ENCODE peak calls at places on chromosomes 16 and 17, in eight cellular contexts. One of them, this sample, is unnamed.

GRCh38 chr16:11677959-11678881 is 10.0 kb downstream of the SNN start:
- DNase-seq in HL-60: no peak
- DNase-seq in A549: no peak
- DNase-seq in CD8-positive, alpha-beta T cell: no peak
- DNase-seq in GM23248: no peak
- DNase-seq in fibroblast of lung: no peak
- DNase-seq in prostate gland: no peak
- DNase-seq in tibial artery: no peak
- DNase-seq in this sample: no peak

GRCh38 chr16:15567823-15568222 is 75.1 kb downstream of the MARF1 start:
- DNase-seq in prostate gland: no peak
- DNase-seq in A549: no peak
- DNase-seq in GM23248: no peak
- DNase-seq in fibroblast of lung: no peak
- DNase-seq in CD8-positive, alpha-beta T cell: no peak
- DNase-seq in tibial artery: no peak
- DNase-seq in HL-60: no peak
- DNase-seq in this sample: no peak

GRCh38 chr16:12185563-12185962 is 209.0 kb downstream of the SNX29 start:
- DNase-seq in HL-60: no peak
- DNase-seq in prostate gland: no peak
- DNase-seq in tibial artery: no peak
- DNase-seq in GM23248: no peak
- DNase-seq in CD8-positive, alpha-beta T cell: no peak
- DNase-seq in fibroblast of lung: no peak
- DNase-seq in A549: no peak
- DNase-seq in this sample: no peak

GRCh38 chr17:83085103-83085502 is 5.7 kb downstream of the METRNL start:
- DNase-seq in CD8-positive, alpha-beta T cell: no peak
- DNase-seq in tibial artery: no peak
- DNase-seq in A549: no peak
- DNase-seq in HL-60: no peak
- DNase-seq in fibroblast of lung: no peak
- DNase-seq in prostate gland: no peak
- DNase-seq in GM23248: peak
- DNase-seq in this sample: no peak

GRCh38 chr17:74873874-74874614 is 1.2 kb upstream of the FDXR start:
- DNase-seq in tibial artery: no peak
- DNase-seq in A549: peak
- DNase-seq in CD8-positive, alpha-beta T cell: no peak
- DNase-seq in fibroblast of lung: no peak
- DNase-seq in GM23248: peak
- DNase-seq in HL-60: no peak
- DNase-seq in prostate gland: no peak
- DNase-seq in this sample: no peak

GRCh38 chr17:77461277-77462057 is 320.7 kb downstream of the SEC14L1 start:
- DNase-seq in GM23248: no peak
- DNase-seq in tibial artery: no peak
- DNase-seq in prostate gland: no peak
- DNase-seq in A549: no peak
- DNase-seq in fibroblast of lung: no peak
- DNase-seq in CD8-positive, alpha-beta T cell: no peak
- DNase-seq in HL-60: no peak
- DNase-seq in this sample: no peak

GRCh38 chr17:67942810-67943209 is 53.5 kb downstream of the C17orf58 start:
- DNase-seq in HL-60: peak
- DNase-seq in tibial artery: no peak
- DNase-seq in A549: peak
- DNase-seq in GM23248: peak
- DNase-seq in prostate gland: no peak
- DNase-seq in fibroblast of lung: peak
- DNase-seq in CD8-positive, alpha-beta T cell: no peak
- DNase-seq in this sample: no peak

GRCh38 chr17:43371227-43371821 is 27.5 kb upstream of the ARL4D start:
- DNase-seq in GM23248: no peak
- DNase-seq in A549: no peak
- DNase-seq in prostate gland: no peak
- DNase-seq in CD8-positive, alpha-beta T cell: no peak
- DNase-seq in fibroblast of lung: no peak
- DNase-seq in tibial artery: no peak
- DNase-seq in HL-60: no peak
- DNase-seq in this sample: no peak

GRCh38 chr16:70478912-70479341 is 24.5 kb downstream of the FCSK start:
- DNase-seq in tibial artery: peak
- DNase-seq in CD8-positive, alpha-beta T cell: no peak
- DNase-seq in A549: no peak
- DNase-seq in fibroblast of lung: peak
- DNase-seq in prostate gland: no peak
- DNase-seq in HL-60: no peak
- DNase-seq in GM23248: no peak
- DNase-seq in this sample: no peak

GRCh38 chr16:5604770-5605169 is 507.2 kb upstream of the EEF2KMT start:
- DNase-seq in GM23248: no peak
- DNase-seq in fibroblast of lung: no peak
- DNase-seq in prostate gland: no peak
- DNase-seq in A549: peak
- DNase-seq in tibial artery: no peak
- DNase-seq in CD8-positive, alpha-beta T cell: no peak
- DNase-seq in HL-60: no peak
- DNase-seq in this sample: no peak

GRCh38 chr17:50832267-50833227 is 2.8 kb upstream of the WFIKKN2 start:
- DNase-seq in prostate gland: no peak
- DNase-seq in fibroblast of lung: no peak
- DNase-seq in tibial artery: no peak
- DNase-seq in GM23248: no peak
- DNase-seq in CD8-positive, alpha-beta T cell: no peak
- DNase-seq in HL-60: no peak
- DNase-seq in A549: no peak
- DNase-seq in this sample: no peak

GRCh38 chr16:63365665-63366064 is 1329.4 kb upstream of the CDH8 start:
- DNase-seq in GM23248: no peak
- DNase-seq in CD8-positive, alpha-beta T cell: no peak
- DNase-seq in tibial artery: no peak
- DNase-seq in A549: no peak
- DNase-seq in prostate gland: no peak
- DNase-seq in fibroblast of lung: no peak
- DNase-seq in HL-60: no peak
- DNase-seq in this sample: no peak

GRCh38 chr16:29012913-29013641 is 28.2 kb downstream of the LAT start:
- DNase-seq in fibroblast of lung: peak
- DNase-seq in HL-60: no peak
- DNase-seq in GM23248: no peak
- DNase-seq in A549: no peak
- DNase-seq in tibial artery: no peak
- DNase-seq in CD8-positive, alpha-beta T cell: no peak
- DNase-seq in prostate gland: no peak
- DNase-seq in this sample: no peak

GRCh38 chr16:29009838-29010166 is 24.9 kb downstream of the LAT start:
- DNase-seq in fibroblast of lung: no peak
- DNase-seq in prostate gland: no peak
- DNase-seq in CD8-positive, alpha-beta T cell: no peak
- DNase-seq in HL-60: no peak
- DNase-seq in tibial artery: no peak
- DNase-seq in GM23248: no peak
- DNase-seq in A549: no peak
- DNase-seq in this sample: no peak

GRCh38 chr16:29009050-29009837 is 24.4 kb downstream of the LAT start:
- DNase-seq in CD8-positive, alpha-beta T cell: no peak
- DNase-seq in GM23248: no peak
- DNase-seq in fibroblast of lung: no peak
- DNase-seq in prostate gland: no peak
- DNase-seq in HL-60: no peak
- DNase-seq in tibial artery: no peak
- DNase-seq in A549: no peak
- DNase-seq in this sample: no peak

GRCh38 chr16:29011112-29011511 is 26.3 kb downstream of the LAT start:
- DNase-seq in tibial artery: no peak
- DNase-seq in fibroblast of lung: no peak
- DNase-seq in A549: no peak
- DNase-seq in HL-60: no peak
- DNase-seq in CD8-positive, alpha-beta T cell: no peak
- DNase-seq in prostate gland: no peak
- DNase-seq in GM23248: no peak
- DNase-seq in this sample: no peak

DNA sequence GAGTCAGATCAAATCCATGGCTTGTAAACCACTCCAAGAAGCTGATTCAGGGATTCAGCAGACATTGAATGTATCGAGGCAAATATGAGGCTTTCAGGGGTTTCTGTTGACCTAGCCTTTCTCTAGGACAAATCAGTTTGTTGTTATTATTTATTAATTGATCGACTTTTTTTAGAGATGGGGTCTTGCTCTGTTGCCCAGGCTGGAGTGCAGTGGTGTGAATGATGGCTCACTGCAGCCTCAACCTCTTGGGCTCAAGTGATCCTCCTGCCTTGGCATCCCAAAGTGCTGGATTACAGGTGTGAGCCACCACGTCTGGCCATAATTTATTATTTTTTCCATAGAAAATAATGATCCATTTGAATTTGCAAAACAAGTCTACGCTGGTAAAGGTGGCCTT is 27.0 kb downstream of the LAT start:
- DNase-seq in CD8-positive, alpha-beta T cell: no peak
- DNase-seq in prostate gland: no peak
- DNase-seq in tibial artery: no peak
- DNase-seq in HL-60: no peak
- DNase-seq in fibroblast of lung: no peak
- DNase-seq in A549: no peak
- DNase-seq in GM23248: no peak
- DNase-seq in this sample: no peak
- H3K27ac ChIP-seq in CD8-positive, alpha-beta T cell: peak
- H3K27ac ChIP-seq in prostate gland: no peak
- H3K27ac ChIP-seq in tibial artery: no peak
- H3K27ac ChIP-seq in HL-60: no peak
- H3K27ac ChIP-seq in fibroblast of lung: no peak
- H3K27ac ChIP-seq in A549: no peak
- H3K27ac ChIP-seq in GM23248: no peak
- H3K27ac ChIP-seq in this sample: no peak

DNA sequence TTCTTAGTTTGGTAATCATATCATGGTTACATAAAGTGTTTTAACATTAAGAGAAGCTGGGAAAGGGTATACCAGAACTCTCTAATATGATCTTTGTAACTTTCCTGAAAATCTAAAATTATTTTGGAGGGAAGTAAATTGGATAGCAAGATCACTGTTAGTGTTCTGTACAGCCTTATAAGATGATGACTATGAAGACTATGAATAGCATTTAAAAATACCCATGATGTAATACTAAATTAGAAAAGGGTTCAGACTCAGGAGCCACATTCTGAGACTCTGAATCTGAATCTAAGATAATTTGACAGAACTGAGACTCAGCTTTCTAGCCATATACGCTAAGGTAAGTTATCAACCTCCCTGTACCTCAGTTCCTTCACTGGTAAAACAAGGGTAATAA is 208.0 kb upstream of the C17orf78 start:
- DNase-seq in prostate gland: no peak
- DNase-seq in HL-60: no peak
- DNase-seq in A549: no peak
- DNase-seq in fibroblast of lung: no peak
- DNase-seq in GM23248: no peak
- DNase-seq in tibial artery: no peak
- DNase-seq in CD8-positive, alpha-beta T cell: no peak
- DNase-seq in this sample: no peak
- H3K27ac ChIP-seq in prostate gland: no peak
- H3K27ac ChIP-seq in HL-60: no peak
- H3K27ac ChIP-seq in A549: no peak
- H3K27ac ChIP-seq in fibroblast of lung: no peak
- H3K27ac ChIP-seq in GM23248: no peak
- H3K27ac ChIP-seq in tibial artery: no peak
- H3K27ac ChIP-seq in CD8-positive, alpha-beta T cell: no peak
- H3K27ac ChIP-seq in this sample: no peak

GRCh38 chr16:84861671-84862070 is 41.9 kb downstream of the CRISPLD2 start:
- DNase-seq in HL-60: no peak
- DNase-seq in fibroblast of lung: no peak
- DNase-seq in CD8-positive, alpha-beta T cell: no peak
- DNase-seq in prostate gland: no peak
- DNase-seq in GM23248: no peak
- DNase-seq in tibial artery: no peak
- DNase-seq in A549: no peak
- DNase-seq in this sample: no peak

GRCh38 chr16:84862804-84863484 is 43.2 kb downstream of the CRISPLD2 start:
- DNase-seq in fibroblast of lung: no peak
- DNase-seq in tibial artery: no peak
- DNase-seq in CD8-positive, alpha-beta T cell: no peak
- DNase-seq in HL-60: no peak
- DNase-seq in prostate gland: no peak
- DNase-seq in GM23248: no peak
- DNase-seq in A549: no peak
- DNase-seq in this sample: peak

GRCh38 chr16:84863485-84863814 is 43.7 kb downstream of the CRISPLD2 start:
- DNase-seq in GM23248: no peak
- DNase-seq in prostate gland: no peak
- DNase-seq in fibroblast of lung: no peak
- DNase-seq in tibial artery: no peak
- DNase-seq in HL-60: no peak
- DNase-seq in CD8-positive, alpha-beta T cell: no peak
- DNase-seq in A549: no peak
- DNase-seq in this sample: no peak

GRCh38 chr16:84867696-84868095 is 47.9 kb downstream of the CRISPLD2 start:
- DNase-seq in A549: no peak
- DNase-seq in CD8-positive, alpha-beta T cell: no peak
- DNase-seq in tibial artery: no peak
- DNase-seq in GM23248: no peak
- DNase-seq in prostate gland: no peak
- DNase-seq in fibroblast of lung: no peak
- DNase-seq in HL-60: no peak
- DNase-seq in this sample: no peak

GRCh38 chr16:84864266-84864955 is 44.6 kb downstream of the CRISPLD2 start:
- DNase-seq in fibroblast of lung: no peak
- DNase-seq in HL-60: no peak
- DNase-seq in prostate gland: no peak
- DNase-seq in tibial artery: no peak
- DNase-seq in CD8-positive, alpha-beta T cell: no peak
- DNase-seq in GM23248: no peak
- DNase-seq in A549: no peak
- DNase-seq in this sample: no peak
- H3K27ac ChIP-seq in fibroblast of lung: no peak
- H3K27ac ChIP-seq in HL-60: no peak
- H3K27ac ChIP-seq in prostate gland: peak
- H3K27ac ChIP-seq in tibial artery: no peak
- H3K27ac ChIP-seq in CD8-positive, alpha-beta T cell: no peak
- H3K27ac ChIP-seq in GM23248: no peak
- H3K27ac ChIP-seq in A549: no peak
- H3K27ac ChIP-seq in this sample: no peak

DNA sequence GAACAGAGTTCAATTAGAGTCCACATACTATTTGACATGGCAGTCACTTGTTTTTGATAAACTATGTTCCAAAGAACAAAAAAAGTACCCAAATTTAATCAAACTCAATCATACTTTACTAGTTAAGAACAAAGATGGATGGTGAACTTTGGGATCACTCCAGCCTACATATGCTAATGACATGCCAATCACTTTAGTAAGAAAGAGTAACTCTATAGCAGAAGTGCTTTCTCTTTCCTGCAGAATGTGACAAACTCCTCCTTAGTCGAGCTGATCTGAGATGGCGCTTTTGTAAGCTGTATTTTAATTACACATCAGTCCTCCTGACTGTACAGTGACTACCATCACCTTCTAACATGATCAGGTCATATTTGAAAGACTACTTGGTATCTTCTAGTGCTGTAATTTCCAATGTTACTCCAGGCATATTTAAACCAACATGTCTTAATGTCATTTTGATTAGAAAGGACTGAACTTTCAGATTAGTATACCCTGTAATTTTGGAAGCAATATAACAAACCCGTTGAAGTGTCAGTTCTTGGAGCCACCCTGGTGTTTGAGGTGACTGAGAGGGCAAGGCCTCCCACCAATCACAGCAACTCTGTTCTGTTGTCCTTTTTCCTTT is 4.1 kb downstream of the NETO2 start:
- DNase-seq in HL-60: no peak
- DNase-seq in GM23248: no peak
- DNase-seq in A549: no peak
- DNase-seq in tibial artery: no peak
- DNase-seq in CD8-positive, alpha-beta T cell: no peak
- DNase-seq in prostate gland: no peak
- DNase-seq in fibroblast of lung: peak
- DNase-seq in this sample: no peak
- H3K27ac ChIP-seq in HL-60: no peak
- H3K27ac ChIP-seq in GM23248: no peak
- H3K27ac ChIP-seq in A549: no peak
- H3K27ac ChIP-seq in tibial artery: no peak
- H3K27ac ChIP-seq in CD8-positive, alpha-beta T cell: no peak
- H3K27ac ChIP-seq in prostate gland: no peak
- H3K27ac ChIP-seq in fibroblast of lung: no peak
- H3K27ac ChIP-seq in this sample: no peak